ENCODE peak calls at places on chromosomes 7 and 10, in four cellular contexts. N, T, J and Y are unnamed samples.

GRCh38 chr10:71136036-71136690 is 76.2 kb upstream of the UNC5B start:
- DNase-seq in N (no peak), J (no peak), T (no peak), Y (peak)

GRCh38 chr10:72085166-72085565 is 3.2 kb downstream of the SPOCK2 start:
- DNase-seq in J (no peak), T (no peak), N (no peak), Y (no peak)

GRCh38 chr7:128791121-128791967 is 424 bp upstream of the CCDC136 start:
- DNase-seq in J (peak), T (peak), N (peak), Y (peak)

GRCh38 chr10:28581916-28582315 is 49.0 kb downstream of the WAC start:
- DNase-seq in J (no peak), N (no peak), T (no peak), Y (no peak)

GRCh38 chr7:159115601-159116501 is 28.8 kb downstream of the VIPR2 start:
- DNase-seq in J (no peak), T (no peak), N (no peak), Y (no peak)

GRCh38 chr10:103502849-103503660 is 9.6 kb downstream of the NEURL1 start:
- DNase-seq in N (no peak), J (no peak), T (no peak), Y (no peak)

GRCh38 chr7:45525057-45525456 is 49.1 kb upstream of the ADCY1 start:
- DNase-seq in J (no peak), T (no peak), N (no peak), Y (no peak)

GRCh38 chr10:116265686-116266085 is 7.3 kb downstream of the GFRA1 start:
- DNase-seq in N (no peak), T (no peak), J (no peak), Y (peak)

GRCh38 chr7:156218544-156219306 is 406.5 kb upstream of the SHH start:
- DNase-seq in N (no peak), T (no peak), J (no peak), Y (no peak)

GRCh38 chr7:47253650-47254080 is 328.2 kb downstream of the TNS3 start:
- DNase-seq in J (peak), N (peak), T (no peak), Y (no peak)

GRCh38 chr10:43049081-43049551 is 27.8 kb upstream of the RET start:
- DNase-seq in N (no peak), J (no peak), T (no peak), Y (no peak)

GRCh38 chr7:47335071-47335470 is 246.8 kb downstream of the TNS3 start:
- DNase-seq in N (no peak), J (no peak), T (no peak), Y (no peak)

GRCh38 chr7:70042533-70042932 is 444.3 kb downstream of the AUTS2 start:
- DNase-seq in J (no peak), N (no peak), T (no peak), Y (no peak)